ENCODE peak calls at places on chromosomes 2 and 18, in six cellular contexts. Q is upper lobe of left lung, V is SK-N-SH, D is spleen, P is prostate gland, I is stomach. O is an unnamed sample. For H3K4me1 and H3K9me3, the result is how much of the 10 kb centered on the place peaks cover.

GRCh38 chr18:68660355-68661183 is 54.3 kb downstream of the TMX3 start:
- DNase-seq in Q (no peak), V (peak), D (no peak), P (no peak), I (no peak), O (no peak)

GRCh38 chr18:74598350-74599001 is 806 bp downstream of the ZNF407 start:
- DNase-seq in Q (peak), V (peak), D (peak), P (peak), I (peak), O (peak)

GRCh38 chr2:197969391-197969893 is 165.0 kb downstream of the PLCL1 start:
- DNase-seq in Q (no peak), V (no peak), D (no peak), P (no peak), I (no peak), O (no peak)

GRCh38 chr2:74072542-74072941 is 75.2 kb downstream of the BOLA3 start:
- DNase-seq in Q (no peak), V (no peak), D (no peak), P (no peak), I (no peak), O (no peak)

GRCh38 chr2:8312861-8313768 is 368.7 kb upstream of the ID2 start:
- DNase-seq in Q (no peak), V (no peak), D (no peak), P (no peak), I (no peak), O (peak)

GRCh38 chr2:40740419-40740818 is 288.5 kb upstream of the SLC8A1 start:
- DNase-seq in Q (no peak), V (no peak), D (no peak), P (no peak), I (no peak), O (no peak)

GRCh38 chr2:96098900-96099590 is 17.3 kb downstream of the ADRA2B start:
- DNase-seq in Q (peak), V (no peak), D (peak), P (no peak), I (peak), O (peak)

GRCh38 chr18:70233974-70234373 is 28.5 kb upstream of the RTTN start:
- DNase-seq in Q (no peak), V (no peak), D (no peak), P (no peak), I (no peak), O (no peak)

GRCh38 chr18:78736015-78736690 is 243.5 kb upstream of the SALL3 start:
- DNase-seq in Q (no peak), V (no peak), D (peak), P (no peak), I (peak), O (no peak)

DNA sequence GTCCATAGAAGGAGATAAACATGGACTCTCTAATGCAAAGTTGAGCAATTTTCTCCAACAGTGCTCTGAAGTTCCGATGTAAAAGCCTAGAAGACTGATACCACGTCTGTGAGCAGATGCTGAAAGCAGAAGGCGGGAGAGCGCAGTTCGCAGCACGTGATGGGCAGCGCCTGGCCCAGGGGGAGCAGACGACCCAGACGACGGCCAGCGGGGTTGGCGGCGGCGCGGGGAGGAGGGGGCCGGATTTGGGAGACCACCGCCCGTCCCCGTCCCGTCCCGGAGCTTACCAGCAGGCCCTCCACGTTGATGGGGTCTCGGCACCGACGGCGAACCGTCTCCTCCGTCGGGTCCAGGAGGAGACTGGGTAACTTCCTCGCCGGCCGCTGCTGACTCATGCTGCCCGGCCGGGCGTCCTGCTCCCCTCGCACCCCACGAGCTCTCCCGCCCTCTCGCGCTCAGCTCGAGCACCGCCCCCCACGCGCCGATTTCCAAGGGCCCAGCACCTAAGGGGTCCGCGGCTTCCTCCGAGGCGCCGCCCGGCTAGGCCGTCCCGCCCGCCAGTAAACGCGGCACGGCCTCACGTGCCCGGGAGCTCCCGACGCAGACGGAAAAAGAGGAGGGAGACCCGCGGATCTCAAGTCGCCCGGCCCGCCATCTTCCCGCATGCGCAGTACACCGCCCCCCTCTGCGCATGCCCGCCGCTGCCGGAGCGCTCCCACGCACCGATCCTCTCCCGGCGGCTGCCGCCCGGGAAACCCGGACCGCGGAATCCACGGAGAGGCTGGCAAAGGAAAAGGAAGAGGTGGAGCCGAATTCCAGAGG is at the start of gene E2F6:
- DNase-seq in Q (peak), V (peak), D (peak), P (peak), I (peak), O (peak)
- TF ChIP-seq POLR2AphosphoS5 in Q (peak), V (peak), D (peak), P (peak), I (peak), O (peak)

GRCh38 chr2:101706819-101707177 is 9.3 kb downstream of the MAP4K4 start:
- DNase-seq in Q (no peak), V (no peak), D (no peak), P (no peak), I (no peak), O (no peak)
- H3K4me1 ChIP-seq in Q (half or more), V (under half), D (half or more), P (under half), I (half or more), O (under half)

GRCh38 chr2:89775885-89776284 is 1084.4 kb downstream of the RPIA start:
- DNase-seq in Q (no peak), V (no peak), D (no peak), P (no peak), I (no peak), O (no peak)
- H3K9me3 ChIP-seq in Q (under half), V (under half), D (half or more), P (under half), I (half or more), O (under half)

DNA sequence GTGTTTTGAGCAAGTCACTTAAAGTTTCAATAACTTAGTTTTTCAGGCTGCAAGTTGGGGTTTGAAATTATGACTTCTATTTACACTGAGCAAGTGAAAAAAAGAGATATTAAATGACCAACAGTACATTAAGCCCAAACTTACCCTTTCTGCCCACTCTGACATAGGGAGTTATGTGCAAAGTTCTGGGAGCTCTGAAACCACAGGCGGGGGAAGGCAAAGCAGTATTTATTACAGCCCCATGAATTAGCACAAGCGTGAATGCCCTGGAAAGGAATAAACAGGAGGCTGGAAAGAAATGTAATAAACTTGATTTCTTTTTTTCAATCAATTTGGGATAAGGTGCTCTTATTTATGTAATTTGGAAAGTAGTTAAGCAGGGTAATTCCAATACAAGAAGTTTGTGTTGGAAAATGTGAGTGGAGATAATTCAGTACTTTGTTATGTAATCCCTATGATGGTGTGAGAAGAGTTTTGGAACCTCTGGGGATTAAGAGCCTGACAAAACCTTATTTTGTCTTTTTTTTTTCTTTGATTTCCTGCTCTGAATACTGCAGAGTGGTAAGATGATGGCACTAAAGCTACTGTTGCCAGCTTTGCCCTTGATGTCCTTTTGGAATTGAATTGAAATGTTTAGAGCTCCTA is 351.5 kb downstream of the ARHGAP15 start:
- DNase-seq in Q (no peak), V (no peak), D (no peak), P (no peak), I (no peak), O (no peak)
- TF ChIP-seq POLR2AphosphoS5 in Q (no peak), V (no peak), D (no peak), P (no peak), I (no peak), O (no peak)